ENCODE peak calls at places on chromosomes 4 and X, in four cellular contexts. One of them, this sample, is unnamed.

GRCh38 chrX:39595977-39596376 is 501.8 kb downstream of the BCOR start:
- DNase-seq in stimulated activated CD4-positive, alpha-beta T cell treated with anti-CD3 and anti-CD28 coated beads, Interleukin-1b, Interleukin-23, amount 100 ng/mL, for 24 hours: no peak
- DNase-seq in psoas muscle: no peak
- DNase-seq in Caco-2: no peak
- DNase-seq in this sample: no peak

GRCh38 chrX:43655961-43656494 is at the start of gene MAOA:
- DNase-seq in psoas muscle: peak
- DNase-seq in stimulated activated CD4-positive, alpha-beta T cell treated with anti-CD3 and anti-CD28 coated beads, Interleukin-1b, Interleukin-23, amount 100 ng/mL, for 24 hours: peak
- DNase-seq in Caco-2: no peak
- DNase-seq in this sample: no peak

GRCh38 chr4:155060873-155061272 is 147.6 kb upstream of the NPY2R start:
- DNase-seq in Caco-2: no peak
- DNase-seq in stimulated activated CD4-positive, alpha-beta T cell treated with anti-CD3 and anti-CD28 coated beads, Interleukin-1b, Interleukin-23, amount 100 ng/mL, for 24 hours: no peak
- DNase-seq in psoas muscle: no peak
- DNase-seq in this sample: no peak

GRCh38 chr4:98094118-98094517 is 49.2 kb downstream of the STPG2 start:
- DNase-seq in psoas muscle: no peak
- DNase-seq in Caco-2: no peak
- DNase-seq in stimulated activated CD4-positive, alpha-beta T cell treated with anti-CD3 and anti-CD28 coated beads, Interleukin-1b, Interleukin-23, amount 100 ng/mL, for 24 hours: no peak
- DNase-seq in this sample: no peak

GRCh38 chr4:82601242-82602015 is 39.6 kb upstream of the TMEM150C start:
- DNase-seq in psoas muscle: no peak
- DNase-seq in Caco-2: no peak
- DNase-seq in stimulated activated CD4-positive, alpha-beta T cell treated with anti-CD3 and anti-CD28 coated beads, Interleukin-1b, Interleukin-23, amount 100 ng/mL, for 24 hours: no peak
- DNase-seq in this sample: no peak

GRCh38 chr4:99878604-99879003 is 15.6 kb downstream of the LAMTOR3 start:
- DNase-seq in stimulated activated CD4-positive, alpha-beta T cell treated with anti-CD3 and anti-CD28 coated beads, Interleukin-1b, Interleukin-23, amount 100 ng/mL, for 24 hours: no peak
- DNase-seq in psoas muscle: no peak
- DNase-seq in Caco-2: no peak
- DNase-seq in this sample: no peak

GRCh38 chr4:173519130-173520101 is 10.6 kb downstream of the HAND2 start:
- DNase-seq in stimulated activated CD4-positive, alpha-beta T cell treated with anti-CD3 and anti-CD28 coated beads, Interleukin-1b, Interleukin-23, amount 100 ng/mL, for 24 hours: no peak
- DNase-seq in psoas muscle: no peak
- DNase-seq in Caco-2: no peak
- DNase-seq in this sample: no peak

GRCh38 chr4:124946696-124947095 is 234.2 kb upstream of the ANKRD50 start:
- DNase-seq in stimulated activated CD4-positive, alpha-beta T cell treated with anti-CD3 and anti-CD28 coated beads, Interleukin-1b, Interleukin-23, amount 100 ng/mL, for 24 hours: no peak
- DNase-seq in psoas muscle: no peak
- DNase-seq in Caco-2: no peak
- DNase-seq in this sample: no peak

GRCh38 chr4:915595-915994 is 16.5 kb downstream of the GAK start:
- DNase-seq in psoas muscle: no peak
- DNase-seq in stimulated activated CD4-positive, alpha-beta T cell treated with anti-CD3 and anti-CD28 coated beads, Interleukin-1b, Interleukin-23, amount 100 ng/mL, for 24 hours: no peak
- DNase-seq in Caco-2: no peak
- DNase-seq in this sample: no peak

GRCh38 chr4:149279331-149279730 is 536.3 kb downstream of the IQCM start:
- DNase-seq in stimulated activated CD4-positive, alpha-beta T cell treated with anti-CD3 and anti-CD28 coated beads, Interleukin-1b, Interleukin-23, amount 100 ng/mL, for 24 hours: no peak
- DNase-seq in Caco-2: no peak
- DNase-seq in psoas muscle: no peak
- DNase-seq in this sample: no peak